ENCODE peak calls at places on chromosomes 4 and X, in nine cellular contexts. N is islet precursor cell, I is GM18507, F is osteoblast, O is ovary, P is transverse colon, K is substantia nigra, M is lung microvascular endothelial cell, Y is PC-3. Z is an unnamed sample.
A peak's percentile ranks its signal among the peaks of the same experiment; 100 is the strongest.

GRCh38 chrX:57906790-57907189 is 3.5 kb downstream of the ZXDA start:
- DNase-seq in K (no peak), Y (no peak), I (no peak), O (no peak), N (no peak), M (peak; percentile 65), F (peak; percentile 49), P (no peak), Z (peak; percentile 16)

GRCh38 chrX:64151911-64152310 is 53.6 kb downstream of the AMER1 start:
- DNase-seq in P (no peak), O (no peak), Y (no peak), K (no peak), M (no peak), N (no peak), I (no peak), F (no peak), Z (no peak)

GRCh38 chr4:40283968-40284367 is 51.2 kb upstream of the CHRNA9 start:
- DNase-seq in F (no peak), K (no peak), P (no peak), O (no peak), Y (peak; percentile 82), I (no peak), M (peak; percentile 56), N (peak; percentile 90), Z (no peak)

GRCh38 chr4:142402156-142402555 is 443.9 kb downstream of the INPP4B start:
- DNase-seq in I (no peak), F (no peak), Y (no peak), K (no peak), N (no peak), M (no peak), O (no peak), P (no peak), Z (no peak)

GRCh38 chrX:47222776-47223350 is 4.4 kb downstream of the CDK16 start:
- DNase-seq in Y (no peak), P (no peak), F (no peak), M (no peak), N (no peak), O (no peak), K (no peak), I (no peak), Z (no peak)

GRCh38 chrX:39877919-39878318 is 219.8 kb downstream of the BCOR start:
- DNase-seq in P (no peak), F (no peak), N (peak; percentile 51), M (no peak), K (no peak), Y (no peak), O (no peak), I (no peak), Z (no peak)

GRCh38 chr4:33715996-33716395 is 2528.3 kb downstream of the ARAP2 start:
- DNase-seq in N (no peak), I (no peak), Y (peak; percentile 79), O (no peak), K (no peak), P (no peak), M (no peak), F (no peak), Z (no peak)

GRCh38 chr4:181594188-181594587 is 649.0 kb upstream of the TENM3 start:
- DNase-seq in O (no peak), K (no peak), I (no peak), F (no peak), N (no peak), M (no peak), P (no peak), Y (no peak), Z (no peak)

GRCh38 chr4:150321113-150321512 is 242.9 kb downstream of the DCLK2 start:
- DNase-seq in K (no peak), F (no peak), O (no peak), M (no peak), P (no peak), I (no peak), Y (no peak), N (no peak), Z (no peak)

GRCh38 chrX:14027511-14028019 is 2.1 kb downstream of the GEMIN8 start:
- DNase-seq in I (no peak), P (no peak), Y (peak; percentile 86), F (peak; percentile 74), N (no peak), M (peak; percentile 89), K (no peak), O (no peak), Z (no peak)

GRCh38 chrX:134374294-134374693 is 85.7 kb upstream of the HPRT1 start:
- DNase-seq in F (no peak), M (peak; percentile 6), O (no peak), K (no peak), N (no peak), I (no peak), P (no peak), Y (peak; percentile 36), Z (no peak)

GRCh38 chr4:165379662-165380061 is 854 bp downstream of the CPE start:
- DNase-seq in N (peak; percentile 70), P (no peak), F (peak; percentile 34), M (no peak), O (peak; percentile 27), I (no peak), Y (no peak), K (no peak), Z (peak; percentile 23)

GRCh38 chr4:4919926-4920325 is 60.5 kb downstream of the MSX1 start:
- DNase-seq in O (no peak), Y (peak; percentile 1), F (peak; percentile 54), I (no peak), P (no peak), K (no peak), N (no peak), M (no peak), Z (no peak)

GRCh38 chrX:131762802-131763234 is 218.9 kb downstream of the OR13H1 start:
- DNase-seq in O (peak; percentile 76), F (no peak), P (peak; percentile 61), K (no peak), Y (peak; percentile 54), N (no peak), M (peak; percentile 57), I (no peak), Z (no peak)

GRCh38 chr4:68891679-68892078 is 59.9 kb downstream of the UGT2A3 start:
- DNase-seq in I (no peak), O (no peak), K (no peak), Y (no peak), F (no peak), N (no peak), M (no peak), P (no peak), Z (no peak)

GRCh38 chr4:99652596-99653436 is 4.8 kb downstream of the C4orf54 start:
- DNase-seq in Y (no peak), F (peak; percentile 41), I (no peak), P (no peak), O (no peak), K (no peak), M (no peak), N (no peak), Z (no peak)

GRCh38 chr4:120865985-120866384 is 56.5 kb downstream of the PRDM5 start:
- DNase-seq in I (no peak), F (no peak), N (peak; percentile 55), O (no peak), Y (no peak), M (no peak), K (no peak), P (no peak), Z (peak; percentile 42)

GRCh38 chr4:3303840-3304715 is 11.3 kb downstream of the RGS12 start:
- DNase-seq in K (no peak), M (no peak), I (no peak), Y (no peak), N (peak; percentile 35), P (no peak), O (peak; percentile 12), F (peak; percentile 70), Z (no peak)